ENCODE peak calls at places on chromosomes 7 and 10, in six cellular contexts. L is EL; H is activated T-cell treated with anti-CD3 and anti-CD28 coated beads, Interleukin-2, amount 50 U/mL, for 72 hours; P is pons; K is H9; J is hypothalamus. T is an unnamed sample.

GRCh38 chr10:68296833-68297232 is 35.0 kb upstream of the HNRNPH3 start:
- DNase-seq in K (no peak), J (no peak), P (no peak), H (no peak), L (no peak), T (no peak)

GRCh38 chr7:157513682-157514081 is 176.9 kb downstream of the DNAJB6 start:
- DNase-seq in H (no peak), K (no peak), L (no peak), P (no peak), J (no peak), T (peak; percentile 10)

GRCh38 chr10:3091346-3091787 is 24.0 kb downstream of the PFKP start:
- DNase-seq in J (no peak), K (no peak), L (peak; percentile 89), H (peak; percentile 55), P (no peak), T (no peak)

GRCh38 chr7:158323741-158324396 is 263.8 kb downstream of the PTPRN2 start:
- DNase-seq in J (no peak), P (no peak), L (no peak), K (peak; percentile 17), H (no peak), T (peak; percentile 41)

GRCh38 chr7:94183289-94183749 is 179.2 kb upstream of the BET1 start:
- DNase-seq in H (no peak), K (no peak), P (no peak), J (no peak), L (peak; percentile 98), T (no peak)

GRCh38 chr10:125011926-125012705 is 70.2 kb downstream of the ZRANB1 start:
- DNase-seq in H (no peak), J (no peak), P (no peak), L (no peak), K (no peak), T (no peak)

GRCh38 chr7:23268746-23269145 is 22.2 kb downstream of the GPNMB start:
- DNase-seq in K (no peak), H (no peak), L (no peak), P (no peak), J (no peak), T (no peak)

GRCh38 chr10:119706521-119707278 is 19.1 kb upstream of the INPP5F start:
- DNase-seq in L (no peak), K (peak; percentile 56), J (no peak), P (no peak), H (no peak), T (no peak)

GRCh38 chr7:113137241-113137640 is 18.9 kb upstream of the SMIM30 start:
- DNase-seq in J (no peak), K (no peak), P (no peak), H (no peak), L (no peak), T (no peak)

GRCh38 chr7:99380823-99381663 is 6.5 kb downstream of the ARPC1B start:
- DNase-seq in L (no peak), P (no peak), H (peak; percentile 89), J (no peak), K (no peak), T (no peak)

GRCh38 chr7:67716729-67717128 is 720.1 kb downstream of the TYW1 start:
- DNase-seq in K (no peak), L (no peak), H (no peak), P (no peak), J (no peak), T (no peak)

GRCh38 chr7:152544481-152544927 is 108.7 kb upstream of the KMT2C start:
- DNase-seq in J (no peak), L (no peak), H (no peak), P (no peak), K (peak; percentile 65), T (no peak)

GRCh38 chr10:31320598-31321211 is 1.7 kb downstream of the ZEB1 start:
- DNase-seq in L (peak; percentile 46), P (no peak), K (peak; percentile 33), J (peak; percentile 31), H (peak; percentile 26), T (peak; percentile 61)

GRCh38 chr10:95356-96115 is 39.7 kb upstream of the ZMYND11 start:
- DNase-seq in K (no peak), L (no peak), J (no peak), H (no peak), P (no peak), T (no peak)

GRCh38 chr10:113183543-113183942 is 233.5 kb downstream of the TCF7L2 start:
- DNase-seq in K (no peak), L (no peak), J (peak; percentile 41), H (no peak), P (peak; percentile 35), T (peak; percentile 35)

GRCh38 chr10:117541405-117541908 is 1.1 kb upstream of the EMX2 start:
- DNase-seq in H (no peak), L (no peak), K (peak; percentile 75), P (no peak), J (no peak), T (peak; percentile 89)

GRCh38 chr7:102412548-102412947 is 16.4 kb downstream of the PRKRIP1 start:
- DNase-seq in L (peak; percentile 21), J (peak; percentile 27), K (peak; percentile 53), P (peak; percentile 56), H (no peak), T (no peak)

GRCh38 chr10:36256166-36256565 is 614.1 kb upstream of the FZD8 start:
- DNase-seq in H (no peak), L (no peak), J (no peak), P (no peak), K (no peak), T (no peak)

GRCh38 chr7:114502454-114503254 is 88.0 kb downstream of the FOXP2 start:
- DNase-seq in P (no peak), L (no peak), J (no peak), K (no peak), H (no peak), T (no peak)

GRCh38 chr7:120825152-120825551 is 32.8 kb downstream of the TSPAN12 start:
- DNase-seq in K (no peak), H (no peak), P (no peak), J (no peak), L (no peak), T (no peak)

GRCh38 chr7:27073066-27073465 is 22.7 kb downstream of the HOXA1 start:
- DNase-seq in K (no peak), H (no peak), L (no peak), P (no peak), J (no peak), T (no peak)

GRCh38 chr7:133478591-133479135 is 225.8 kb downstream of the EXOC4 start:
- DNase-seq in P (no peak), L (no peak), J (no peak), K (no peak), H (no peak), T (no peak)

GRCh38 chr7:130831817-130832481 is 97.9 kb upstream of the KLF14 start:
- DNase-seq in K (no peak), J (no peak), H (no peak), P (peak; percentile 44), L (peak; percentile 52), T (no peak)

GRCh38 chr10:5746197-5746596 is 61.6 kb downstream of the TASOR2 start:
- DNase-seq in P (no peak), H (no peak), K (no peak), L (no peak), J (no peak), T (no peak)

GRCh38 chr10:108956149-108956548 is 967.2 kb downstream of the XPNPEP1 start:
- DNase-seq in K (no peak), L (peak; percentile 42), J (no peak), H (no peak), P (no peak), T (no peak)

GRCh38 chr7:1843921-1844335 is 173.9 kb downstream of the ELFN1 start:
- DNase-seq in H (no peak), P (no peak), J (no peak), L (no peak), K (no peak), T (no peak)

GRCh38 chr10:23917251-23917908 is 291.6 kb upstream of the KIAA1217 start:
- DNase-seq in L (no peak), P (no peak), J (no peak), H (no peak), K (no peak), T (no peak)

GRCh38 chr10:84541289-84541637 is 212.9 kb downstream of the CCSER2 start:
- DNase-seq in K (peak; percentile 84), L (peak; percentile 17), H (no peak), P (no peak), J (no peak), T (peak; percentile 61)

GRCh38 chr7:120725376-120726039 is 132.4 kb downstream of the TSPAN12 start:
- DNase-seq in K (no peak), J (no peak), P (peak; percentile 73), H (no peak), L (peak; percentile 13), T (no peak)

GRCh38 chr7:132996581-132997242 is 85.2 kb downstream of the CHCHD3 start:
- DNase-seq in L (no peak), H (no peak), P (no peak), K (no peak), J (no peak), T (peak; percentile 45)

GRCh38 chr10:48273741-48274140 is 755 bp downstream of the FRMPD2 start:
- DNase-seq in L (no peak), P (no peak), H (no peak), J (no peak), K (no peak), T (no peak)

GRCh38 chr10:86364551-86365345 is 1.8 kb downstream of the GRID1 start:
- DNase-seq in P (no peak), K (peak; percentile 77), H (no peak), J (peak; percentile 43), L (no peak), T (peak; percentile 75)

GRCh38 chr7:23216021-23216420 is 30.6 kb upstream of the GPNMB start:
- DNase-seq in P (peak; percentile 83), J (peak; percentile 25), L (no peak), H (no peak), K (no peak), T (no peak)

GRCh38 chr7:17185690-17186070 is 112.8 kb upstream of the AHR start:
- DNase-seq in L (peak; percentile 69), P (peak; percentile 62), J (no peak), H (no peak), K (no peak), T (no peak)

GRCh38 chr10:73873163-73873842 is 1.1 kb downstream of the CAMK2G start:
- DNase-seq in K (no peak), H (no peak), L (no peak), P (no peak), J (no peak), T (no peak)

GRCh38 chr10:123994417-123995081 is 98.8 kb downstream of the CHST15 start:
- DNase-seq in H (peak; percentile 80), K (peak; percentile 95), P (peak; percentile 58), J (peak; percentile 71), L (peak; percentile 90), T (peak; percentile 95)

GRCh38 chr10:23742368-23742767 is 303.5 kb downstream of the OTUD1 start:
- DNase-seq in H (no peak), K (no peak), J (no peak), P (no peak), L (no peak), T (no peak)

GRCh38 chr7:120033114-120033513 is 239.9 kb upstream of the KCND2 start:
- DNase-seq in L (no peak), H (no peak), P (peak; percentile 17), K (peak; percentile 33), J (no peak), T (no peak)